ENCODE peak calls at places on chromosomes 12 and 14, in four cellular contexts. Y, Z, E and V are unnamed samples. For H3K36me3 and H3K27me3, the result is how much of the 10 kb centered on the place peaks cover.

GRCh38 chr14:52987042-52987441 is 36.2 kb upstream of the FERMT2 start:
- DNase-seq in Y (no peak), Z (no peak), E (no peak), V (no peak)

GRCh38 chr12:89706551-89707348 is 1.9 kb downstream of the ATP2B1 start:
- DNase-seq in Y (peak), Z (no peak), E (peak), V (peak)

GRCh38 chr14:76829650-76830421 is 3.6 kb downstream of the LRRC74A start:
- DNase-seq in Y (peak), Z (no peak), E (no peak), V (peak)

GRCh38 chr12:47725893-47726292 is 603 bp upstream of the ENDOU start:
- DNase-seq in Y (no peak), Z (no peak), E (no peak), V (no peak)

GRCh38 chr14:32896979-32897723 is 41.5 kb upstream of the NPAS3 start:
- DNase-seq in Y (no peak), Z (peak), E (no peak), V (no peak)

GRCh38 chr12:91986084-91986483 is 159.6 kb downstream of the BTG1 start:
- DNase-seq in Y (no peak), Z (no peak), E (peak), V (no peak)

GRCh38 chr14:21923820-21924219 is 250.2 kb upstream of the OR4E1 start:
- DNase-seq in Y (no peak), Z (peak), E (no peak), V (no peak)

GRCh38 chr14:100384819-100385813 is 62.0 kb downstream of the SLC25A47 start:
- DNase-seq in Y (no peak), Z (no peak), E (peak), V (peak)

GRCh38 chr12:1360812-1361211 is 233.6 kb downstream of the FBXL14 start:
- DNase-seq in Y (no peak), Z (no peak), E (peak), V (no peak)

GRCh38 chr12:43337571-43338497 is 214.2 kb downstream of the ADAMTS20 start:
- DNase-seq in Y (no peak), Z (no peak), E (peak), V (no peak)

GRCh38 chr12:11944321-11944720 is 126.4 kb upstream of the BCL2L14 start:
- DNase-seq in Y (no peak), Z (no peak), E (no peak), V (no peak)

GRCh38 chr14:88210426-88210825 is 112.6 kb downstream of the KCNK10 start:
- DNase-seq in Y (peak), Z (no peak), E (no peak), V (no peak)

GRCh38 chr12:23830210-23830609 is 119.3 kb downstream of the SOX5 start:
- DNase-seq in Y (no peak), Z (no peak), E (no peak), V (no peak)

GRCh38 chr12:93073324-93073723 is 144.2 kb upstream of the EEA1 start:
- DNase-seq in Y (no peak), Z (no peak), E (no peak), V (no peak)

GRCh38 chr14:95953111-95953724 is 76.6 kb downstream of the TUNAR start:
- DNase-seq in Y (no peak), Z (no peak), E (peak), V (peak)

GRCh38 chr12:124348659-124349380 is 53.9 kb downstream of the RFLNA start:
- DNase-seq in Y (no peak), Z (no peak), E (no peak), V (no peak)

GRCh38 chr14:86604546-86604945 is 1074.6 kb downstream of the FLRT2 start:
- DNase-seq in Y (no peak), Z (peak), E (no peak), V (no peak)

GRCh38 chr14:94136575-94137331 is 7.3 kb upstream of the IFI27L2 start:
- DNase-seq in Y (peak), Z (peak), E (peak), V (peak)

GRCh38 chr12:14982562-14982961 is 9.7 kb downstream of the PDE6H start:
- DNase-seq in Y (no peak), Z (no peak), E (no peak), V (no peak)

GRCh38 chr12:120090626-120091295 is 25.8 kb downstream of the RAB35 start:
- DNase-seq in Y (no peak), Z (no peak), E (no peak), V (peak)

GRCh38 chr14:59246566-59246965 is 58.1 kb downstream of the DAAM1 start:
- DNase-seq in Y (no peak), Z (no peak), E (no peak), V (no peak)

GRCh38 chr12:103657331-103657730 is 70.3 kb downstream of the STAB2 start:
- DNase-seq in Y (no peak), Z (no peak), E (no peak), V (no peak)

GRCh38 chr12:61355105-61355504 is 905.1 kb upstream of the USP15 start:
- DNase-seq in Y (no peak), Z (no peak), E (no peak), V (no peak)

GRCh38 chr14:101458536-101459391 is 102.5 kb upstream of the DIO3 start:
- DNase-seq in Y (no peak), Z (no peak), E (peak), V (peak)

GRCh38 chr12:94566345-94566744 is 84.0 kb downstream of the TMCC3 start:
- DNase-seq in Y (no peak), Z (no peak), E (no peak), V (no peak)

GRCh38 chr14:106879241-106879640 is 1352.9 kb downstream of the TMEM121 start:
- DNase-seq in Y (no peak), Z (peak), E (no peak), V (no peak)

GRCh38 chr14:79197516-79197915 is 1013.8 kb downstream of the DIO2 start:
- DNase-seq in Y (no peak), Z (no peak), E (no peak), V (no peak)

GRCh38 chr14:69358233-69358963 is 39.7 kb downstream of the ERH start:
- DNase-seq in Y (no peak), Z (no peak), E (no peak), V (peak)

GRCh38 chr12:56041579-56042429 is at the start of gene RPS26:
- DNase-seq in Y (peak), Z (peak), E (peak), V (peak)

GRCh38 chr12:56042430-56043203 is 899 bp downstream of the RPS26 start:
- DNase-seq in Y (no peak), Z (no peak), E (no peak), V (no peak)

GRCh38 chr12:56038022-56038665 is 3.6 kb upstream of the RPS26 start:
- DNase-seq in Y (no peak), Z (no peak), E (no peak), V (no peak)

GRCh38 chr12:56040151-56040550 is 1.6 kb upstream of the RPS26 start:
- DNase-seq in Y (no peak), Z (no peak), E (no peak), V (no peak)

DNA sequence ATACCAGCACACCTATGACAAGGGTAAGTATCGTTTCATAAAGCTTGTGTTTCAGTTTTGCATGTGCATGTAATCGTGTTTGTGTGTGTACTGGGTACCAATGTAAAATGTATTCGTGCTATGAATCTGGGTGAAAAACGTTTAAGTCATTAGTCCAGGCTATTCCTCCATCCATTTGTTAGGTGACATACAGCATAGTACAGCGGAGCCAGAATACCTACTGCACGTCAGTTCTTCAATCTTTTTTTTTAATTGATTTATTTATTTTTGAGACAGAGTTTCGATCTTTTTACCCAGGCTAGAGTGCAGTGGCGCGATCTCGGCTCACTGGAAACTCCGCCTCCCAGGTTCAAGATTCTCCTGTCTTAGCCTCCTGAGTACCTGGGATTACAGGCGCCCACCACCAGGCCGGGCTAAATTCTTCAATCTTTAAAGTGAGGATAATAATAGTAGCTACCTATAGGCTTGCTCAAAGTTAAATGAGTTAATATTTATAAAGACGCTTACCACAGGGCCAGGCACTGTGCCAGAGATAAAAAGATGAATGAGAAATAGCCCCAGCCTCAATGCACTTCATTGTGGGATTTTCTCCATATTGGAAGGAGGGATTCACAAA is 647 bp upstream of the RPS26 start:
- DNase-seq in Y (no peak), Z (no peak), E (no peak), V (no peak)
- H3K4me3 ChIP-seq in Y (peak), Z (peak), E (no peak), V (peak)

GRCh38 chr14:64221604-64222003 is 72.6 kb downstream of the ESR2 start:
- DNase-seq in Y (no peak), Z (no peak), E (no peak), V (no peak)

GRCh38 chr14:64217747-64218146 is 76.4 kb downstream of the ESR2 start:
- DNase-seq in Y (no peak), Z (no peak), E (no peak), V (no peak)

GRCh38 chr14:64218344-64219240 is 75.6 kb downstream of the ESR2 start:
- DNase-seq in Y (peak), Z (no peak), E (no peak), V (no peak)

GRCh38 chr14:64220056-64220455 is 74.1 kb downstream of the ESR2 start:
- DNase-seq in Y (no peak), Z (no peak), E (peak), V (peak)

DNA sequence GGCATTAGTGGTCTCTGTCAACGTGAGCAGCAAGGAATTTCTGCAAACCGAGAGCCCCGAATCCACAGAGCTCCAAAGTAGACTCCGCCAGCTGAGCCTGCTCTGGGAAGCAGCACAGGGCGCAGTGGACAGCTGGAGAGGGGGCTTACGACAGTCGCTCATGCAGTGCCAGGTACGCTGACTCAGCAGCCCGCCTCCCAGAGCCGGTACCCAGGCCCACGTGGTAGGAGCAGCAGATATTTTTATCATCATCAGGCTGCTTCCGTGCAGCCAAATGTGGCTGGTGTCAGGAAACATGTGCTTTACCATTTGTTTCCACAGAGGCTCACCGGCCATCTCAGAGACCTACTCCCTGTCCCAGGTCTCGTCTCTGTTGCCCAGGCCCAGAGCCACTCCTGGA is 73.7 kb downstream of the ESR2 start:
- DNase-seq in Y (peak), Z (no peak), E (no peak), V (no peak)
- H3K36me3 ChIP-seq in Y (under half), Z (under half), E (under half), V (under half)

DNA sequence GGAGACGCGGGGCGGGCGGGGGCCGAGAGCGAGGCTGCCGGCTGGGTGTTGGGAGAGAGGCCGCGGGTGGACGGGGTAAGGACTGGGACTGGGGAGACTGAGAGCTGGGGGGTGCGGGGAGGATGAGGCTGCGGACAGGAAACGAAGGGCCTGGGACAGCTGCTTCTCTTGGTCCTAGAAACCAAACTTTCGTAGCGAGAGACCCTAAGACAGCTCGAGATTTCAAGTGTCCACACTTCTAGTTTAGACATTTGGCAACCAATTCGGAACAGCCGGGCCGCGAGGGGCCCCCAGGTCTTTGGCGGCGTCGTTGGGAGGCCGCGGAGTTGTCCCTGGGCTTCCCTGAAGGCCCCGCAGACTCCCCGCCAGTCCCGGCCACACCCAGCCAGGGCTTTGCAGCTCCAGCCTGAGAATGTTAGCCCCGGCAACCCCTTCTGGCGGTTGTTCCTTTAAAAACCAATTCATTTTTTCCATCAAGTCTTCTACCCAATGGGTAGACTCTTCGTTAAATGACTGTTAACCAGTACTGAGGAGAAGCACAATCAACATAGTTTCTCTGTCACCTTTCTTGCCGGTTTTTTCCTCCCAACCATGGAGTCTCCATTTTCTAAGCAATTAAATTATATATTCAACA is 11.5 kb downstream of the NKX2-1 start:
- DNase-seq in Y (no peak), Z (no peak), E (peak), V (peak)
- H3K27me3 ChIP-seq in Y (half or more), Z (under half), E (half or more), V (half or more)

GRCh38 chr14:102774391-102775153 is 2.7 kb upstream of the TRAF3 start:
- DNase-seq in Y (peak), Z (peak), E (peak), V (peak)
- H3K4me3 ChIP-seq in Y (no peak), Z (no peak), E (no peak), V (no peak)

GRCh38 chr12:56241424-56242205 is 11.8 kb downstream of the SLC39A5 start:
- DNase-seq in Y (no peak), Z (no peak), E (no peak), V (no peak)
- H3K36me3 ChIP-seq in Y (under half), Z (under half), E (under half), V (under half)